ENCODE peak calls at places on chromosome 6, in nine cellular contexts. C is activated naive CD8-positive, alpha-beta T cell treated with anti-CD3 and anti-CD28 coated beads, Interleukin-2, amount 50 U/mL, for 24 hours; V is progenitor cell of endocrine pancreas; O is left ventricle myocardium inferior; I is HuH-7; H is memory B cell; N is AG09309; A is kidney epithelial cell; F is left ventricle myocardium superior. X is an unnamed sample.

GRCh38 chr6:8149350-8149749 is 47.0 kb upstream of the EEF1E1 start:
- DNase-seq in H (no peak), V (no peak), O (no peak), N (no peak), C (no peak), A (no peak), I (no peak), F (no peak), X (no peak)

GRCh38 chr6:110015206-110015605 is 37.1 kb downstream of the GPR6 start:
- DNase-seq in A (no peak), N (no peak), V (no peak), O (no peak), H (no peak), I (no peak), C (no peak), F (no peak), X (no peak)

GRCh38 chr6:121849477-121849876 is 414.0 kb downstream of the GJA1 start:
- DNase-seq in N (no peak), V (peak), F (no peak), I (peak), O (peak), A (peak), C (peak), H (no peak), X (peak)

GRCh38 chr6:166222631-166223030 is 55.0 kb upstream of the TBXT start:
- DNase-seq in I (no peak), F (no peak), A (no peak), V (no peak), H (no peak), C (no peak), O (no peak), N (no peak), X (no peak)

GRCh38 chr6:148455674-148456559 is 113.3 kb downstream of the SASH1 start:
- DNase-seq in I (no peak), A (no peak), O (no peak), C (no peak), F (no peak), V (no peak), H (no peak), N (no peak), X (no peak)

GRCh38 chr6:108846628-108847027 is 1.6 kb upstream of the ARMC2 start:
- DNase-seq in H (no peak), I (peak), V (no peak), C (peak), A (no peak), O (no peak), F (no peak), N (no peak), X (peak)

GRCh38 chr6:25446815-25447569 is 167.8 kb downstream of the CARMIL1 start:
- DNase-seq in C (no peak), O (no peak), A (no peak), I (no peak), H (no peak), F (no peak), N (no peak), V (no peak), X (no peak)

GRCh38 chr6:46059608-46060007 is 43.9 kb upstream of the CLIC5 start:
- DNase-seq in V (no peak), O (no peak), I (no peak), N (no peak), H (no peak), F (no peak), A (no peak), C (no peak), X (no peak)

GRCh38 chr6:127937747-127938146 is 36.9 kb upstream of the THEMIS start:
- DNase-seq in H (no peak), V (no peak), A (no peak), F (no peak), N (no peak), O (no peak), I (no peak), C (no peak), X (no peak)

GRCh38 chr6:7042056-7042653 is 65.6 kb upstream of the RREB1 start:
- DNase-seq in N (no peak), A (no peak), V (no peak), I (no peak), F (peak), C (no peak), H (no peak), O (no peak), X (no peak)

GRCh38 chr6:52209672-52210626 is 23.8 kb downstream of the IL17A start:
- DNase-seq in H (no peak), A (no peak), F (no peak), I (no peak), N (no peak), V (no peak), O (no peak), C (no peak), X (no peak)

GRCh38 chr6:143396497-143397228 is 53.8 kb downstream of the ADAT2 start:
- DNase-seq in A (no peak), H (no peak), I (peak), C (no peak), O (no peak), F (no peak), V (no peak), N (no peak), X (no peak)

GRCh38 chr6:170041526-170041925 is 249.4 kb downstream of the DLL1 start:
- DNase-seq in O (no peak), F (no peak), A (no peak), C (no peak), I (no peak), N (no peak), V (no peak), H (no peak), X (no peak)

GRCh38 chr6:166005846-166006592 is 161.6 kb downstream of the TBXT start:
- DNase-seq in H (no peak), C (no peak), F (peak), N (no peak), A (no peak), V (peak), O (peak), I (no peak), X (no peak)

GRCh38 chr6:135163440-135163738 is 17.7 kb upstream of the MYB start:
- DNase-seq in O (no peak), N (no peak), V (no peak), A (no peak), H (no peak), I (no peak), F (no peak), C (peak), X (peak)

GRCh38 chr6:167858086-167858591 is 31.4 kb downstream of the AFDN start:
- DNase-seq in F (no peak), I (no peak), O (no peak), N (peak), H (no peak), C (no peak), V (no peak), A (no peak), X (no peak)

GRCh38 chr6:129774697-129775447 is 64.9 kb upstream of the ARHGAP18 start:
- DNase-seq in F (peak), H (peak), C (peak), A (peak), V (peak), O (peak), I (peak), N (peak), X (peak)

GRCh38 chr6:144214622-144215401 is 64.5 kb downstream of the STX11 start:
- DNase-seq in C (peak), A (no peak), N (no peak), F (peak), H (no peak), V (no peak), O (no peak), I (no peak), X (no peak)

GRCh38 chr6:6717953-6718352 is 129.4 kb downstream of the LY86 start:
- DNase-seq in I (peak), A (no peak), F (no peak), O (no peak), C (no peak), V (no peak), N (no peak), H (no peak), X (no peak)

GRCh38 chr6:151191477-151191995 is 48.2 kb upstream of the AKAP12 start:
- DNase-seq in C (no peak), H (no peak), V (no peak), N (no peak), F (no peak), I (no peak), A (no peak), O (no peak), X (no peak)

GRCh38 chr6:56637640-56638039 is 5.0 kb downstream of the DST start:
- DNase-seq in O (no peak), N (peak), F (no peak), A (peak), H (no peak), I (no peak), C (no peak), V (no peak), X (no peak)

GRCh38 chr6:137399949-137400443 is 94.2 kb downstream of the OLIG3 start:
- DNase-seq in N (no peak), O (no peak), C (no peak), F (no peak), V (no peak), H (no peak), I (no peak), A (no peak), X (peak)

GRCh38 chr6:119129148-119129967 is 50.9 kb upstream of the FAM184A start:
- DNase-seq in F (no peak), O (no peak), C (no peak), A (peak), H (peak), V (no peak), N (no peak), I (peak), X (no peak)

GRCh38 chr6:15517600-15517999 is 145.2 kb downstream of the DTNBP1 start:
- DNase-seq in A (no peak), H (no peak), F (no peak), N (no peak), O (no peak), V (no peak), C (no peak), I (no peak), X (no peak)

GRCh38 chr6:50722829-50723562 is 9.7 kb downstream of the TFAP2D start:
- DNase-seq in I (no peak), A (no peak), N (no peak), H (no peak), F (no peak), O (no peak), C (no peak), V (no peak), X (no peak)